ENCODE peak calls at places on chromosomes 5 and 9, in four cellular contexts. One of them, this sample, is unnamed.

GRCh38 chr5:173709145-173709544 is 92.7 kb upstream of the BOD1 start:
- DNase-seq in cardiac muscle cell: no peak
- DNase-seq in fibroblast of lung: no peak
- DNase-seq in lower leg skin: no peak
- DNase-seq in this sample: no peak

GRCh38 chr5:125274211-125274610 is 527.8 kb upstream of the ZNF608 start:
- DNase-seq in cardiac muscle cell: no peak
- DNase-seq in fibroblast of lung: no peak
- DNase-seq in lower leg skin: no peak
- DNase-seq in this sample: no peak

GRCh38 chr5:59385700-59386099 is 507.8 kb downstream of the PDE4D start:
- DNase-seq in cardiac muscle cell: no peak
- DNase-seq in fibroblast of lung: no peak
- DNase-seq in lower leg skin: no peak
- DNase-seq in this sample: no peak

GRCh38 chr5:168724227-168724626 is 145.1 kb upstream of the PANK3 start:
- DNase-seq in cardiac muscle cell: no peak
- DNase-seq in fibroblast of lung: no peak
- DNase-seq in lower leg skin: peak; percentile 14
- DNase-seq in this sample: no peak

GRCh38 chr5:18652404-18653215 is 1018.4 kb downstream of the TAF11L14 start:
- DNase-seq in cardiac muscle cell: no peak
- DNase-seq in fibroblast of lung: no peak
- DNase-seq in lower leg skin: no peak
- DNase-seq in this sample: no peak

GRCh38 chr5:143245929-143246561 is 157.4 kb downstream of the NR3C1 start:
- DNase-seq in cardiac muscle cell: peak; percentile 84
- DNase-seq in fibroblast of lung: peak; percentile 92
- DNase-seq in lower leg skin: no peak
- DNase-seq in this sample: peak; percentile 91

GRCh38 chr5:180463916-180464602 is 30.1 kb upstream of the CNOT6 start:
- DNase-seq in cardiac muscle cell: no peak
- DNase-seq in fibroblast of lung: no peak
- DNase-seq in lower leg skin: peak; percentile 64
- DNase-seq in this sample: no peak

GRCh38 chr5:153476767-153477166 is 13.7 kb upstream of the GRIA1 start:
- DNase-seq in cardiac muscle cell: peak; percentile 83
- DNase-seq in fibroblast of lung: peak; percentile 90
- DNase-seq in lower leg skin: no peak
- DNase-seq in this sample: peak; percentile 85

GRCh38 chr5:169803077-169803981 is 166.3 kb downstream of the DOCK2 start:
- DNase-seq in cardiac muscle cell: peak; percentile 99
- DNase-seq in fibroblast of lung: peak; percentile 99
- DNase-seq in lower leg skin: no peak
- DNase-seq in this sample: peak; percentile 100

GRCh38 chr5:68139601-68140441 is 75.7 kb upstream of the PIK3R1 start:
- DNase-seq in cardiac muscle cell: no peak
- DNase-seq in fibroblast of lung: peak; percentile 15
- DNase-seq in lower leg skin: no peak
- DNase-seq in this sample: peak; percentile 16

GRCh38 chr5:5418764-5419163 is 3.7 kb upstream of the ICE1 start:
- DNase-seq in cardiac muscle cell: no peak
- DNase-seq in fibroblast of lung: no peak
- DNase-seq in lower leg skin: no peak
- DNase-seq in this sample: no peak

GRCh38 chr9:98287383-98287782 is 31.9 kb upstream of the TBC1D2 start:
- DNase-seq in cardiac muscle cell: no peak
- DNase-seq in fibroblast of lung: no peak
- DNase-seq in lower leg skin: no peak
- DNase-seq in this sample: no peak

GRCh38 chr9:2039294-2040180 is 24.4 kb downstream of the SMARCA2 start:
- DNase-seq in cardiac muscle cell: no peak
- DNase-seq in fibroblast of lung: peak; percentile 21
- DNase-seq in lower leg skin: no peak
- DNase-seq in this sample: no peak

GRCh38 chr9:74284596-74284995 is 212.5 kb upstream of the RORB start:
- DNase-seq in cardiac muscle cell: no peak
- DNase-seq in fibroblast of lung: no peak
- DNase-seq in lower leg skin: no peak
- DNase-seq in this sample: no peak

GRCh38 chr5:162496080-162496808 is 428.7 kb downstream of the GABRG2 start:
- DNase-seq in cardiac muscle cell: no peak
- DNase-seq in fibroblast of lung: no peak
- DNase-seq in lower leg skin: no peak
- DNase-seq in this sample: peak; percentile 67

GRCh38 chr9:100098241-100098886 is 436 bp downstream of the ERP44 start:
- DNase-seq in cardiac muscle cell: peak; percentile 38
- DNase-seq in fibroblast of lung: peak; percentile 39
- DNase-seq in lower leg skin: peak; percentile 87
- DNase-seq in this sample: peak; percentile 50

GRCh38 chr5:153147891-153148623 is 342.4 kb upstream of the GRIA1 start:
- DNase-seq in cardiac muscle cell: peak; percentile 76
- DNase-seq in fibroblast of lung: peak; percentile 49
- DNase-seq in lower leg skin: no peak
- DNase-seq in this sample: peak; percentile 18

GRCh38 chr9:123637940-123638634 is 282.1 kb downstream of the CRB2 start:
- DNase-seq in cardiac muscle cell: no peak
- DNase-seq in fibroblast of lung: no peak
- DNase-seq in lower leg skin: no peak
- DNase-seq in this sample: no peak

GRCh38 chr5:146283344-146283761 is 55.3 kb upstream of the POU4F3 start:
- DNase-seq in cardiac muscle cell: peak; percentile 84
- DNase-seq in fibroblast of lung: peak; percentile 89
- DNase-seq in lower leg skin: no peak
- DNase-seq in this sample: peak; percentile 78

GRCh38 chr5:16589658-16590057 is 27.1 kb downstream of the RETREG1 start:
- DNase-seq in cardiac muscle cell: no peak
- DNase-seq in fibroblast of lung: no peak
- DNase-seq in lower leg skin: no peak
- DNase-seq in this sample: no peak

GRCh38 chr5:124841829-124842712 is 95.6 kb upstream of the ZNF608 start:
- DNase-seq in cardiac muscle cell: peak; percentile 66
- DNase-seq in fibroblast of lung: peak; percentile 91
- DNase-seq in lower leg skin: no peak
- DNase-seq in this sample: peak; percentile 75

GRCh38 chr5:126674145-126674544 is 73.4 kb downstream of the PHAX start:
- DNase-seq in cardiac muscle cell: no peak
- DNase-seq in fibroblast of lung: no peak
- DNase-seq in lower leg skin: no peak
- DNase-seq in this sample: no peak

GRCh38 chr5:14035859-14036440 is 91.5 kb upstream of the DNAH5 start:
- DNase-seq in cardiac muscle cell: peak; percentile 87
- DNase-seq in fibroblast of lung: peak; percentile 95
- DNase-seq in lower leg skin: no peak
- DNase-seq in this sample: peak; percentile 95

GRCh38 chr5:15852217-15852616 is 327.4 kb downstream of the MARCHF11 start:
- DNase-seq in cardiac muscle cell: no peak
- DNase-seq in fibroblast of lung: no peak
- DNase-seq in lower leg skin: no peak
- DNase-seq in this sample: peak; percentile 10

GRCh38 chr5:102801375-102801774 is 46.3 kb downstream of the PAM start:
- DNase-seq in cardiac muscle cell: no peak
- DNase-seq in fibroblast of lung: no peak
- DNase-seq in lower leg skin: no peak
- DNase-seq in this sample: no peak

GRCh38 chr9:77887660-77888059 is 144.0 kb downstream of the GNAQ start:
- DNase-seq in cardiac muscle cell: no peak
- DNase-seq in fibroblast of lung: no peak
- DNase-seq in lower leg skin: no peak
- DNase-seq in this sample: no peak

GRCh38 chr9:88586452-88586851 is 51.5 kb downstream of the NXNL2 start:
- DNase-seq in cardiac muscle cell: no peak
- DNase-seq in fibroblast of lung: peak; percentile 42
- DNase-seq in lower leg skin: no peak
- DNase-seq in this sample: peak; percentile 63

GRCh38 chr5:87061046-87061445 is 206.6 kb upstream of the RASA1 start:
- DNase-seq in cardiac muscle cell: no peak
- DNase-seq in fibroblast of lung: no peak
- DNase-seq in lower leg skin: no peak
- DNase-seq in this sample: no peak

GRCh38 chr9:19999491-20000057 is 210.7 kb upstream of the SLC24A2 start:
- DNase-seq in cardiac muscle cell: peak; percentile 71
- DNase-seq in fibroblast of lung: peak; percentile 66
- DNase-seq in lower leg skin: no peak
- DNase-seq in this sample: peak; percentile 58

GRCh38 chr9:86842573-86842972 is 104.7 kb downstream of the GAS1 start:
- DNase-seq in cardiac muscle cell: no peak
- DNase-seq in fibroblast of lung: no peak
- DNase-seq in lower leg skin: no peak
- DNase-seq in this sample: no peak

GRCh38 chr9:77968506-77968905 is 63.1 kb downstream of the GNAQ start:
- DNase-seq in cardiac muscle cell: no peak
- DNase-seq in fibroblast of lung: no peak
- DNase-seq in lower leg skin: no peak
- DNase-seq in this sample: no peak

GRCh38 chr9:78319197-78320029 is 22.5 kb downstream of the PSAT1 start:
- DNase-seq in cardiac muscle cell: peak; percentile 30
- DNase-seq in fibroblast of lung: no peak
- DNase-seq in lower leg skin: peak; percentile 62
- DNase-seq in this sample: no peak

GRCh38 chr5:63247651-63248050 is 669.0 kb downstream of the LRRC70 start:
- DNase-seq in cardiac muscle cell: no peak
- DNase-seq in fibroblast of lung: no peak
- DNase-seq in lower leg skin: no peak
- DNase-seq in this sample: peak; percentile 7

GRCh38 chr9:87592554-87593394 is 95.1 kb downstream of the DAPK1 start:
- DNase-seq in cardiac muscle cell: peak; percentile 85
- DNase-seq in fibroblast of lung: peak; percentile 69
- DNase-seq in lower leg skin: no peak
- DNase-seq in this sample: peak; percentile 79

GRCh38 chr9:110440161-110440560 is 102.5 kb upstream of the TXNDC8 start:
- DNase-seq in cardiac muscle cell: peak; percentile 90
- DNase-seq in fibroblast of lung: peak; percentile 93
- DNase-seq in lower leg skin: no peak
- DNase-seq in this sample: peak; percentile 92

GRCh38 chr5:375336-375920 is 53.9 kb downstream of the AHRR start:
- DNase-seq in cardiac muscle cell: no peak
- DNase-seq in fibroblast of lung: no peak
- DNase-seq in lower leg skin: peak; percentile 70
- DNase-seq in this sample: no peak

GRCh38 chr5:79547982-79548381 is 34.0 kb upstream of the HOMER1 start:
- DNase-seq in cardiac muscle cell: no peak
- DNase-seq in fibroblast of lung: no peak
- DNase-seq in lower leg skin: no peak
- DNase-seq in this sample: no peak

GRCh38 chr9:116891438-116891837 is 204.3 kb downstream of the TRIM32 start:
- DNase-seq in cardiac muscle cell: no peak
- DNase-seq in fibroblast of lung: no peak
- DNase-seq in lower leg skin: no peak
- DNase-seq in this sample: no peak

GRCh38 chr5:6576861-6577501 is 55.9 kb downstream of the NSUN2 start:
- DNase-seq in cardiac muscle cell: peak; percentile 68
- DNase-seq in fibroblast of lung: peak; percentile 55
- DNase-seq in lower leg skin: peak; percentile 32
- DNase-seq in this sample: peak; percentile 77
- TF ChIP-seq CTCF in cardiac muscle cell: peak; percentile 59
- TF ChIP-seq CTCF in fibroblast of lung: peak; percentile 63
- TF ChIP-seq CTCF in lower leg skin: no peak
- TF ChIP-seq CTCF in this sample: peak; percentile 73

GRCh38 chr5:36724429-36725332 is 118.3 kb downstream of the SLC1A3 start:
- DNase-seq in cardiac muscle cell: no peak
- DNase-seq in fibroblast of lung: no peak
- DNase-seq in lower leg skin: peak; percentile 86
- DNase-seq in this sample: no peak

GRCh38 chr5:36723921-36724320 is 117.5 kb downstream of the SLC1A3 start:
- DNase-seq in cardiac muscle cell: no peak
- DNase-seq in fibroblast of lung: no peak
- DNase-seq in lower leg skin: no peak
- DNase-seq in this sample: no peak

GRCh38 chr5:36721664-36722063 is 115.3 kb downstream of the SLC1A3 start:
- DNase-seq in cardiac muscle cell: no peak
- DNase-seq in fibroblast of lung: no peak
- DNase-seq in lower leg skin: no peak
- DNase-seq in this sample: no peak

GRCh38 chr5:36720688-36721087 is 114.3 kb downstream of the SLC1A3 start:
- DNase-seq in cardiac muscle cell: peak; percentile 25
- DNase-seq in fibroblast of lung: no peak
- DNase-seq in lower leg skin: no peak
- DNase-seq in this sample: no peak

GRCh38 chr5:36722913-36723312 is 116.5 kb downstream of the SLC1A3 start:
- DNase-seq in cardiac muscle cell: no peak
- DNase-seq in fibroblast of lung: peak; percentile 18
- DNase-seq in lower leg skin: no peak
- DNase-seq in this sample: no peak
- H3K4me3 ChIP-seq in cardiac muscle cell: no peak overlapping the region
- H3K4me3 ChIP-seq in fibroblast of lung: no peak overlapping the region
- H3K4me3 ChIP-seq in lower leg skin: no peak overlapping the region
- H3K4me3 ChIP-seq in this sample: no peak overlapping the region

DNA sequence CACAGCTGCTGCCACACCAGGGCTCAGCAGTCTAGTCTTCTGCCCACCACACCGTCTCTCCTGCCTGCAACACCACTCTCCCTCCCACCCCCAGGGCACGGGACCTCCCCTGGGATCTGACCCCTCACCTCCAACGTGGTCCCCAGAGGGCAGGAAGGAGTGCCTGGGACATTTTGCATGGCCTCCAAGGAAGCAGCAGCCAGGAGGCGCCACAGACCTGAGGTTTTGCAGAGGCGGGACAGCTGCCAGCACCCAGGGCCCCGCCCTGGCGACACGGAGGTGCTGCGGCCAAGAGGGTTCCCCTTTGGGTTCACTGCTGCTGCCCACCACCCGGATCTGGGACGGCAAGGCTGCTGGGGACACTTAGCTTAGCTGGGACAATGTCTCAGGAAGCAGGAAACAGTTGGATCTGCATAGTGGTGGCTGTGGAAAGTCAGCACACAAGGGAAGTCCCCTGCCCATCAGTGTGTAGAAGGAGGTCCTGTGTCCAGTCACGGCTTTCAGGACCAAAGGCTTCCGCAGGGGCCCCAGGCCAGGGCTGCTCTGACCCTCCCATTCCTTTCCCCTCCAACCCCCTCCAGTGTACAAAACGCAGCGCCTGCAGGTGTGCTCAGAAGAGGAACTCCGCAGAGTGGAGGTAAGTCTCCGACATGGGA is 13.8 kb downstream of the PROP1 start:
- DNase-seq in cardiac muscle cell: no peak
- DNase-seq in fibroblast of lung: no peak
- DNase-seq in lower leg skin: peak; percentile 81
- DNase-seq in this sample: no peak
- TF ChIP-seq CTCF in cardiac muscle cell: no peak
- TF ChIP-seq CTCF in fibroblast of lung: no peak
- TF ChIP-seq CTCF in lower leg skin: no peak
- TF ChIP-seq CTCF in this sample: no peak

DNA sequence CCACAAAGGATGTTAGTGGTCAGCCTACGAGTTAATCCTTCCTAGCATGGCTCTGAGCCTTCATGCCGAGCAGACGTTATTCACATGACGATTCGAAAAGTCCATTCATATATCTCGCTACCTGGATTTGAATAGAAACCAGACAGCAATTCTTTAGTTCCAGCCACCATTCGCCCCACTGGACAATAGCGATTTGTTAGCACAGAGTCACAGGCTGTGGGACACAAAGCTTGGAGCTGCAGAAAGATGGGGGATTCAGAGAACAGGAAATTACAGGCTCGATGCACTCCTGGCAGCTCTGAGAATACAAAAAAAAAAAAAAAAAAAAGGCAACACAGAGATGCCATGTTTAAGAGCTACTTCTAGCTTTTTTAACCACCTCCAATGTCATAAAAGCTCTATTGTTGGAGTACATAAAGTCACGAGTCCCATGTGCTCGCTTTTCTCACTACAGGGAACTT is 110.7 kb downstream of the NR6A1 start:
- DNase-seq in cardiac muscle cell: peak; percentile 71
- DNase-seq in fibroblast of lung: peak; percentile 57
- DNase-seq in lower leg skin: no peak
- DNase-seq in this sample: peak; percentile 57
- H3K4me3 ChIP-seq in cardiac muscle cell: peak overlapping the region; percentile 32
- H3K4me3 ChIP-seq in fibroblast of lung: peak overlapping the region; percentile 79
- H3K4me3 ChIP-seq in lower leg skin: no peak overlapping the region
- H3K4me3 ChIP-seq in this sample: peak overlapping the region; percentile 70

This sample was measured in fibroblast of the aortic adventitia.